ENCODE peak calls at places on chromosomes 12 and 14, in eight cellular contexts. J is cardiac fibroblast, B is GM12865, F is retinal pigment epithelial cell, Q is esophagus squamous epithelium, N is Peyer's patch, M is pancreas, E is left lung. O is an unnamed sample.

GRCh38 chr12:103858953-103859601 is 18.0 kb upstream of the NT5DC3 start:
- DNase-seq in J (peak; percentile 94), B (no peak), F (peak; percentile 92), Q (no peak), N (peak; percentile 75), M (no peak), E (no peak), O (peak; percentile 98)

GRCh38 chr12:75337905-75338304 is 3.4 kb downstream of the GLIPR1L1 start:
- DNase-seq in J (no peak), B (no peak), F (no peak), Q (no peak), N (no peak), M (no peak), E (no peak), O (no peak)

GRCh38 chr12:105020241-105020962 is 34.3 kb downstream of the NOPCHAP1 start:
- DNase-seq in J (no peak), B (no peak), F (no peak), Q (no peak), N (no peak), M (no peak), E (no peak), O (no peak)

GRCh38 chr12:122336015-122336946 is 70.0 kb upstream of the VPS33A start:
- DNase-seq in J (peak; percentile 61), B (peak; percentile 55), F (no peak), Q (no peak), N (peak; percentile 57), M (no peak), E (no peak), O (peak; percentile 62)

GRCh38 chr12:18810537-18811253 is 72.8 kb downstream of the CAPZA3 start:
- DNase-seq in J (peak; percentile 62), B (no peak), F (no peak), Q (no peak), N (no peak), M (no peak), E (no peak), O (peak; percentile 21)

GRCh38 chr12:56160160-56160763 is 2.1 kb downstream of the MYL6 start:
- DNase-seq in J (peak; percentile 56), B (peak; percentile 61), F (no peak), Q (no peak), N (peak; percentile 60), M (no peak), E (no peak), O (peak; percentile 58)

GRCh38 chr14:93994919-93995682 is 2.0 kb upstream of the CCDC197 start:
- DNase-seq in J (peak; percentile 36), B (no peak), F (peak; percentile 60), Q (no peak), N (no peak), M (no peak), E (no peak), O (no peak)

GRCh38 chr14:34020014-34020413 is 69.1 kb upstream of the EGLN3 start:
- DNase-seq in J (no peak), B (no peak), F (no peak), Q (no peak), N (no peak), M (no peak), E (no peak), O (no peak)

GRCh38 chr12:19783547-19784444 is 344.5 kb downstream of the AEBP2 start:
- DNase-seq in J (no peak), B (no peak), F (no peak), Q (no peak), N (no peak), M (peak; percentile 45), E (peak; percentile 70), O (no peak)

GRCh38 chr12:124738636-124739467 is 124.8 kb downstream of the SCARB1 start:
- DNase-seq in J (peak; percentile 41), B (no peak), F (peak; percentile 94), Q (no peak), N (no peak), M (no peak), E (no peak), O (peak; percentile 91)

GRCh38 chr12:9870311-9870866 is 1.2 kb upstream of the CLEC2B start:
- DNase-seq in J (peak; percentile 39), B (no peak), F (no peak), Q (no peak), N (no peak), M (no peak), E (no peak), O (peak; percentile 74)

GRCh38 chr12:58847876-58848600 is 72.3 kb downstream of the LRIG3 start:
- DNase-seq in J (no peak), B (no peak), F (peak; percentile 24), Q (no peak), N (no peak), M (no peak), E (no peak), O (no peak)

GRCh38 chr14:33848706-33849454 is 102.0 kb downstream of the EGLN3 start:
- DNase-seq in J (peak; percentile 61), B (peak; percentile 26), F (peak; percentile 72), Q (no peak), N (peak; percentile 69), M (peak; percentile 55), E (peak; percentile 35), O (peak; percentile 67)

GRCh38 chr12:28987538-28988383 is 161.3 kb upstream of the FAR2 start:
- DNase-seq in J (peak; percentile 41), B (no peak), F (peak; percentile 28), Q (no peak), N (no peak), M (no peak), E (no peak), O (peak; percentile 13)

GRCh38 chr12:100823988-100824387 is 29.4 kb downstream of the ANO4 start:
- DNase-seq in J (peak; percentile 3), B (no peak), F (peak; percentile 5), Q (no peak), N (no peak), M (no peak), E (no peak), O (peak; percentile 21)

GRCh38 chr12:100927825-100928224 is 133.2 kb downstream of the ANO4 start:
- DNase-seq in J (no peak), B (no peak), F (peak; percentile 14), Q (no peak), N (no peak), M (no peak), E (peak; percentile 14), O (peak; percentile 5)

GRCh38 chr12:112808176-112808575 is 16.6 kb downstream of the RPH3A start:
- DNase-seq in J (no peak), B (no peak), F (no peak), Q (no peak), N (no peak), M (no peak), E (no peak), O (no peak)

DNA sequence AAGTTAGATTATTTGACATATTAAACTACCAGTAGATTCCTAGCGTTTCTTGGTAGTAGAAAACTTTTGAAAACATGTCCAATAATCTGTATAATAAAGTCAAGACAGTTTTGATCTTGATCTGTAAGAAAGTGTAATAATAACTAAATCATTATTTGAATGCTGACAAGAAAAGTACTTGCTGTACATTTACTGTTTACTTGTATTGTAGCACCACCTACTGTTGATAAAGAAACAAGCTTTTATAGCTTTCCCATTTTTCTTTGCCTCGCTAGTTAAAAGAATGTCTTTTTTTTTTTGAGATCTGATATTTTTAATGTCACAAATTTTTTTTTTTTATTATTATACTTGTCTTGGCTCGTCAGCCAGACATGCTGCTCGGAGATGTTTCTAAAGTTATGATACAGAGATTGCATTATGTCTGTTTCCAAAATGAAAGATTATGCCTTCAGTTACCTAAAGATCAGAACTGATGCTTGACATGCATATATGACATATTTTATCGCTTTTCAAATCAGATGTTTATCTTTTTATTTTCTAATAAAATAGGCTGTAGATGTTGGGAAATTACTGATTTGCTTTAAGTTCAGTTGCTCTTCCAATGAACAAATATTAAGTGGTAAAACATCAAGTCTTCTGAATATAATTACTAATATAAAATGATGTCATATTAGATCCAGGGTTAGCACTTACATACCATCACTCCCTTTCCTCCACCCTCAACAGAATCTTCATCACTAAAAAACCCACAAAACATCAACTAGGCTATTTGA is 140.5 kb downstream of the AKAP6 start:
- DNase-seq in J (peak; percentile 75), B (peak; percentile 34), F (peak; percentile 48), Q (no peak), N (no peak), M (no peak), E (no peak), O (peak; percentile 80)
- TF ChIP-seq CTCF in J (peak; percentile 42), B (peak; percentile 34), F (peak; percentile 45), Q (peak; percentile 55), N (peak; percentile 66), M (peak; percentile 11), E (peak; percentile 47), O (peak; percentile 55)

GRCh38 chr12:39619316-39619659 is 315 bp downstream of the ABCD2 start:
- DNase-seq in J (no peak), B (peak; percentile 67), F (no peak), Q (no peak), N (no peak), M (no peak), E (no peak), O (no peak)
- H3K4me3 ChIP-seq in J (peak overlapping the region; percentile 41), B (peak overlapping the region; percentile 75), F (peak overlapping the region; percentile 69), Q (peak overlapping the region; percentile 28), N (peak overlapping the region; percentile 39), M (peak overlapping the region; percentile 29), E (peak overlapping the region; percentile 31), O (peak overlapping the region; percentile 55)

GRCh38 chr12:1883513-1883912 is 34.9 kb downstream of the CACNA2D4 start:
- DNase-seq in J (no peak), B (no peak), F (no peak), Q (no peak), N (no peak), M (no peak), E (no peak), O (no peak)
- TF ChIP-seq CTCF in J (no peak), B (no peak), F (no peak), Q (no peak), N (no peak), M (no peak), E (no peak), O (no peak)

GRCh38 chr12:14928946-14929345 is 9.4 kb downstream of the ERP27 start:
- DNase-seq in J (peak; percentile 57), B (no peak), F (no peak), Q (no peak), N (no peak), M (no peak), E (no peak), O (no peak)
- H3K4me3 ChIP-seq in J (no peak overlapping the region), B (no peak overlapping the region), F (no peak overlapping the region), Q (no peak overlapping the region), N (no peak overlapping the region), M (no peak overlapping the region), E (peak overlapping the region; percentile 3), O (peak overlapping the region; percentile 13)

GRCh38 chr14:24895622-24896021 is 154.3 kb downstream of the STXBP6 start:
- DNase-seq in J (no peak), B (no peak), F (no peak), Q (no peak), N (no peak), M (no peak), E (no peak), O (no peak)
- TF ChIP-seq CTCF in J (no peak), B (no peak), F (no peak), Q (no peak), N (no peak), M (no peak), E (no peak), O (no peak)